ENCODE peak calls at places on chromosomes 16 and 17, in four cellular contexts. One of them, this sample, is unnamed.

GRCh38 chr17:45110676-45111611 is 21.4 kb downstream of the PLCD3 start:
- DNase-seq in WTC11: no peak
- DNase-seq in K562: no peak
- DNase-seq in GM12878: no peak
- DNase-seq in this sample: peak; percentile 36

GRCh38 chr17:77696151-77696719 is 262.3 kb upstream of the TNRC6C start:
- DNase-seq in WTC11: peak; percentile 38
- DNase-seq in K562: no peak
- DNase-seq in GM12878: no peak
- DNase-seq in this sample: peak; percentile 37

GRCh38 chr17:14923981-14924380 is 341.1 kb downstream of the PMP22 start:
- DNase-seq in WTC11: no peak
- DNase-seq in K562: no peak
- DNase-seq in GM12878: no peak
- DNase-seq in this sample: no peak

GRCh38 chr17:48149174-48150106 is 41.9 kb downstream of the SNX11 start:
- DNase-seq in WTC11: peak; percentile 36
- DNase-seq in K562: peak; percentile 76
- DNase-seq in GM12878: no peak
- DNase-seq in this sample: peak; percentile 50

GRCh38 chr16:14111713-14112538 is 40.8 kb downstream of the MRTFB start:
- DNase-seq in WTC11: no peak
- DNase-seq in K562: no peak
- DNase-seq in GM12878: no peak
- DNase-seq in this sample: no peak

GRCh38 chr17:56707312-56708219 is 114.1 kb downstream of the NOG start:
- DNase-seq in WTC11: peak; percentile 37
- DNase-seq in K562: no peak
- DNase-seq in GM12878: no peak
- DNase-seq in this sample: no peak

GRCh38 chr16:369866-370436 is 387 bp downstream of the MRPL28 start:
- DNase-seq in WTC11: no peak
- DNase-seq in K562: no peak
- DNase-seq in GM12878: no peak
- DNase-seq in this sample: peak; percentile 76

GRCh38 chr17:58231644-58232043 is 6.7 kb upstream of the LPO start:
- DNase-seq in WTC11: no peak
- DNase-seq in K562: no peak
- DNase-seq in GM12878: no peak
- DNase-seq in this sample: no peak

GRCh38 chr17:32323784-32324590 is 18.0 kb downstream of the C17orf75 start:
- DNase-seq in WTC11: no peak
- DNase-seq in K562: no peak
- DNase-seq in GM12878: no peak
- DNase-seq in this sample: peak; percentile 50

GRCh38 chr16:12653820-12654392 is 149.8 kb downstream of the CPPED1 start:
- DNase-seq in WTC11: no peak
- DNase-seq in K562: no peak
- DNase-seq in GM12878: no peak
- DNase-seq in this sample: no peak

GRCh38 chr17:41284043-41284442 is 8.5 kb downstream of the KRTAP9-7 start:
- DNase-seq in WTC11: no peak
- DNase-seq in K562: peak; percentile 0
- DNase-seq in GM12878: no peak
- DNase-seq in this sample: no peak

GRCh38 chr16:24908716-24909115 is 63.0 kb downstream of the SLC5A11 start:
- DNase-seq in WTC11: no peak
- DNase-seq in K562: no peak
- DNase-seq in GM12878: no peak
- DNase-seq in this sample: no peak

GRCh38 chr17:50947844-50948514 is 81.8 kb upstream of the TOB1 start:
- DNase-seq in WTC11: no peak
- DNase-seq in K562: peak; percentile 49
- DNase-seq in GM12878: no peak
- DNase-seq in this sample: peak; percentile 91

GRCh38 chr16:22232277-22233049 is 26.4 kb downstream of the EEF2K start:
- DNase-seq in WTC11: no peak
- DNase-seq in K562: no peak
- DNase-seq in GM12878: no peak
- DNase-seq in this sample: no peak

GRCh38 chr17:69539781-69540319 is 125.4 kb downstream of the MAP2K6 start:
- DNase-seq in WTC11: no peak
- DNase-seq in K562: no peak
- DNase-seq in GM12878: no peak
- DNase-seq in this sample: no peak

GRCh38 chr17:2399572-2400473 is 1.0 kb downstream of the MNT start:
- DNase-seq in WTC11: peak; percentile 96
- DNase-seq in K562: peak; percentile 63
- DNase-seq in GM12878: peak; percentile 60
- DNase-seq in this sample: peak; percentile 93

GRCh38 chr16:14502256-14502875 is 127.7 kb downstream of the PARN start:
- DNase-seq in WTC11: no peak
- DNase-seq in K562: no peak
- DNase-seq in GM12878: no peak
- DNase-seq in this sample: no peak

GRCh38 chr16:3007059-3007956 is 5.4 kb upstream of the CLDN9 start:
- DNase-seq in WTC11: no peak
- DNase-seq in K562: no peak
- DNase-seq in GM12878: no peak
- DNase-seq in this sample: no peak

GRCh38 chr17:82662711-82663261 is 14.5 kb upstream of the WDR45B start:
- DNase-seq in WTC11: no peak
- DNase-seq in K562: no peak
- DNase-seq in GM12878: no peak
- DNase-seq in this sample: no peak
- TF ChIP-seq USF1 in WTC11: no peak
- TF ChIP-seq USF1 in K562: no peak
- TF ChIP-seq USF1 in GM12878: no peak
- TF ChIP-seq USF1 in this sample: no peak

GRCh38 chr16:84049403-84050060 is 6.9 kb upstream of the SLC38A8 start:
- DNase-seq in WTC11: no peak
- DNase-seq in K562: no peak
- DNase-seq in GM12878: no peak
- DNase-seq in this sample: no peak
- TF ChIP-seq USF1 in WTC11: no peak
- TF ChIP-seq USF1 in K562: no peak
- TF ChIP-seq USF1 in GM12878: no peak
- TF ChIP-seq USF1 in this sample: no peak

GRCh38 chr17:7263071-7263800 is 958 bp upstream of the CLDN7 start:
- DNase-seq in WTC11: peak; percentile 93
- DNase-seq in K562: peak; percentile 79
- DNase-seq in GM12878: no peak
- DNase-seq in this sample: peak; percentile 43
- TF ChIP-seq USF1 in WTC11: no peak
- TF ChIP-seq USF1 in K562: no peak
- TF ChIP-seq USF1 in GM12878: no peak
- TF ChIP-seq USF1 in this sample: no peak

GRCh38 chr17:71530227-71530626 is 590.6 kb upstream of the SOX9 start:
- DNase-seq in WTC11: no peak
- DNase-seq in K562: no peak
- DNase-seq in GM12878: no peak
- DNase-seq in this sample: no peak
- TF ChIP-seq USF1 in WTC11: no peak
- TF ChIP-seq USF1 in K562: no peak
- TF ChIP-seq USF1 in GM12878: no peak
- TF ChIP-seq USF1 in this sample: no peak

GRCh38 chr17:7886227-7887037 is 2.2 kb upstream of the CHD3 start:
- DNase-seq in WTC11: peak; percentile 46
- DNase-seq in K562: no peak
- DNase-seq in GM12878: no peak
- DNase-seq in this sample: peak; percentile 44

GRCh38 chr17:7883781-7884386 is 4.7 kb upstream of the CHD3 start:
- DNase-seq in WTC11: no peak
- DNase-seq in K562: peak; percentile 37
- DNase-seq in GM12878: no peak
- DNase-seq in this sample: peak; percentile 55

GRCh38 chr17:7885357-7886226 is 3.0 kb upstream of the CHD3 start:
- DNase-seq in WTC11: peak; percentile 53
- DNase-seq in K562: peak; percentile 55
- DNase-seq in GM12878: no peak
- DNase-seq in this sample: peak; percentile 80

GRCh38 chr17:7882629-7883028 is 6.0 kb upstream of the CHD3 start:
- DNase-seq in WTC11: no peak
- DNase-seq in K562: no peak
- DNase-seq in GM12878: no peak
- DNase-seq in this sample: no peak

GRCh38 chr17:7884581-7885356 is 3.8 kb upstream of the CHD3 start:
- DNase-seq in WTC11: no peak
- DNase-seq in K562: peak; percentile 61
- DNase-seq in GM12878: no peak
- DNase-seq in this sample: peak; percentile 55
- TF ChIP-seq USF1 in WTC11: no peak
- TF ChIP-seq USF1 in K562: no peak
- TF ChIP-seq USF1 in GM12878: no peak
- TF ChIP-seq USF1 in this sample: no peak

DNA sequence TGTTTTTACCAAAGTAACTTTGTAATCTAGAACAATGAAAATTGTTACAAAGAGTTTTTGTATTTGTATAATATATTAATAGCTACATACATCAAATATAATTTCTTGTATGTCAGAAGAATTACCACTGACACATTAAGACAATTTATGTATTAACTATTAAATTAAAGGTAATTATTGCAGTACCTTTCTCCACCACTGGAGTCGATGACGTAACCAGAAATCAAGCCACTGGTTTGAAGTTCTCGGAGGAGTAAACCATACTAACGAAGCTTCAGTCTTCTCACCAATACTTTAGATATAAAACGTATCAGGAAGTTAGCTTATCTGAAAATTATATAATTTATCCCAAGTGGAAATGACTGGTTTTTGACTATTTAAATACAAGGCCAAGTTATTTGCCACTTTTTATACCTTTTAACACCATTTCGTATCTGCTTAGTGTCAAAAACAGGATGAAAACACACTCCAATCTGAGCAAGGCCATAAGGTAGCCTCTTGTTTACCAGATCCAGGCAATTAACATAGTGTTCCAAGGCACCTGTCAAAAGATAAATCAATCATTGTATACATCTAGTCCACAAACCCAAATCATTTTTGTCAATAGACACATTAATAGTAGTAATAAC is 4.3 kb downstream of the POLG2 start:
- DNase-seq in WTC11: no peak
- DNase-seq in K562: peak; percentile 36
- DNase-seq in GM12878: no peak
- DNase-seq in this sample: peak; percentile 33
- TF ChIP-seq USF1 in WTC11: no peak
- TF ChIP-seq USF1 in K562: no peak
- TF ChIP-seq USF1 in GM12878: no peak
- TF ChIP-seq USF1 in this sample: no peak

GRCh38 chr16:86924537-86924936 is 346.2 kb downstream of the FOXL1 start:
- DNase-seq in WTC11: no peak
- DNase-seq in K562: no peak
- DNase-seq in GM12878: no peak
- DNase-seq in this sample: no peak
- TF ChIP-seq USF1 in WTC11: no peak
- TF ChIP-seq USF1 in K562: no peak
- TF ChIP-seq USF1 in GM12878: no peak
- TF ChIP-seq USF1 in this sample: no peak

GRCh38 chr17:79043191-79043930 is 19.4 kb downstream of the C1QTNF1 start:
- DNase-seq in WTC11: no peak
- DNase-seq in K562: no peak
- DNase-seq in GM12878: no peak
- DNase-seq in this sample: no peak
- TF ChIP-seq USF1 in WTC11: no peak
- TF ChIP-seq USF1 in K562: no peak
- TF ChIP-seq USF1 in GM12878: no peak
- TF ChIP-seq USF1 in this sample: no peak